ENCODE peak calls at places on chromosome 13, in seven cellular contexts. C is neuronal stem cell, F is renal cortical epithelial cell, M is left colon, R is RPMI8226, K is B cell, L is body of pancreas. U is an unnamed sample.

GRCh38 chr13:44818428-44818827 is 170.8 kb downstream of the NUFIP1 start:
- DNase-seq in C (peak), L (peak), M (no peak), R (no peak), K (no peak), F (no peak), U (peak)

GRCh38 chr13:58032676-58033440 is 401.3 kb downstream of the PCDH17 start:
- DNase-seq in M (no peak), C (no peak), K (no peak), L (no peak), F (no peak), R (no peak), U (no peak)

GRCh38 chr13:39538826-39539555 is 64.0 kb downstream of the LHFPL6 start:
- DNase-seq in F (no peak), M (no peak), R (no peak), L (no peak), K (no peak), C (no peak), U (no peak)

GRCh38 chr13:101942535-101943157 is 459.2 kb downstream of the FGF14 start:
- DNase-seq in R (no peak), C (no peak), F (no peak), M (no peak), K (no peak), L (no peak), U (no peak)

GRCh38 chr13:92843549-92843948 is 383.1 kb upstream of the GPC6 start:
- DNase-seq in L (no peak), K (no peak), M (no peak), R (peak), C (no peak), F (peak), U (no peak)

GRCh38 chr13:81395368-81395767 is 1054.4 kb upstream of the SPRY2 start:
- DNase-seq in F (no peak), L (no peak), R (peak), C (no peak), M (peak), K (no peak), U (no peak)

GRCh38 chr13:40629678-40630384 is 36.6 kb downstream of the FOXO1 start:
- DNase-seq in L (no peak), R (peak), K (peak), C (no peak), M (no peak), F (no peak), U (no peak)

GRCh38 chr13:29575098-29575497 is 20.4 kb downstream of the SLC7A1 start:
- DNase-seq in L (no peak), C (no peak), F (no peak), K (no peak), R (no peak), M (no peak), U (no peak)

GRCh38 chr13:113732961-113733950 is 25.8 kb upstream of the TMEM255B start:
- DNase-seq in F (no peak), K (no peak), C (no peak), L (no peak), M (no peak), R (no peak), U (no peak)

GRCh38 chr13:31722684-31723083 is 16.6 kb upstream of the RXFP2 start:
- DNase-seq in C (no peak), L (no peak), F (no peak), M (no peak), K (no peak), R (no peak), U (no peak)

U was measured in NB4.